ENCODE peak calls at places on chromosomes 16 and 17, in six cellular contexts. W, Q, J, F, A and G are unnamed samples.

GRCh38 chr16:3497771-3498170 is 2.5 kb upstream of the C16orf90 start:
- DNase-seq in W (no peak), Q (no peak), J (no peak), F (no peak), A (no peak), G (no peak)

GRCh38 chr17:69425978-69426377 is 11.5 kb downstream of the MAP2K6 start:
- DNase-seq in W (no peak), Q (no peak), J (no peak), F (no peak), A (no peak), G (no peak)

GRCh38 chr17:62597920-62598319 is 29.6 kb upstream of the MRC2 start:
- DNase-seq in W (no peak), Q (peak; percentile 78), J (no peak), F (no peak), A (peak; percentile 50), G (peak; percentile 92)

GRCh38 chr17:74995847-74996246 is 8.4 kb downstream of the CDR2L start:
- DNase-seq in W (no peak), Q (no peak), J (no peak), F (no peak), A (no peak), G (peak; percentile 38)

GRCh38 chr17:66426397-66427033 is 124.1 kb downstream of the PRKCA start:
- DNase-seq in W (no peak), Q (no peak), J (no peak), F (no peak), A (no peak), G (peak; percentile 35)

GRCh38 chr16:77422196-77422784 is 12.5 kb downstream of the ADAMTS18 start:
- DNase-seq in W (no peak), Q (no peak), J (no peak), F (no peak), A (no peak), G (no peak)

GRCh38 chr17:53039981-53040380 is 782.7 kb upstream of the KIF2B start:
- DNase-seq in W (no peak), Q (no peak), J (no peak), F (no peak), A (no peak), G (no peak)

GRCh38 chr17:81480140-81480917 is 32.3 kb downstream of the ACTG1 start:
- DNase-seq in W (no peak), Q (peak; percentile 70), J (peak; percentile 75), F (no peak), A (peak; percentile 55), G (peak; percentile 67)

GRCh38 chr16:1097156-1097555 is 1.1 kb upstream of the C1QTNF8 start:
- DNase-seq in W (no peak), Q (no peak), J (no peak), F (no peak), A (no peak), G (no peak)

GRCh38 chr16:59964232-59964924 is 1230.3 kb upstream of the GOT2 start:
- DNase-seq in W (no peak), Q (no peak), J (no peak), F (no peak), A (no peak), G (no peak)

GRCh38 chr17:61862105-61862574 is 1.2 kb downstream of the BRIP1 start:
- DNase-seq in W (no peak), Q (peak; percentile 5), J (no peak), F (no peak), A (no peak), G (no peak)

GRCh38 chr16:80440691-80441090 is 100.1 kb upstream of the DYNLRB2 start:
- DNase-seq in W (no peak), Q (no peak), J (no peak), F (no peak), A (no peak), G (no peak)

GRCh38 chr16:53509906-53510703 is 7.1 kb upstream of the AKTIP start:
- DNase-seq in W (peak; percentile 67), Q (peak; percentile 66), J (peak; percentile 43), F (peak; percentile 58), A (peak; percentile 70), G (peak; percentile 77)

GRCh38 chr17:45224671-45225050 is 3.0 kb downstream of the FMNL1 start:
- DNase-seq in W (no peak), Q (no peak), J (no peak), F (no peak), A (no peak), G (no peak)

GRCh38 chr16:49924078-49924477 is 68.2 kb upstream of the ZNF423 start:
- DNase-seq in W (no peak), Q (no peak), J (no peak), F (no peak), A (no peak), G (no peak)

GRCh38 chr17:42121066-42121769 is at the start of gene KAT2A:
- DNase-seq in W (peak; percentile 84), Q (peak; percentile 74), J (peak; percentile 80), F (peak; percentile 70), A (peak; percentile 84), G (peak; percentile 74)

GRCh38 chr17:37360632-37361031 is 15.2 kb upstream of the C17orf78 start:
- DNase-seq in W (no peak), Q (peak; percentile 6), J (no peak), F (no peak), A (no peak), G (peak; percentile 23)

GRCh38 chr16:54066451-54067056 is 220.0 kb downstream of the IRX3 start:
- DNase-seq in W (no peak), Q (no peak), J (no peak), F (no peak), A (no peak), G (no peak)

GRCh38 chr17:80313160-80313829 is 52.6 kb downstream of the RNF213 start:
- DNase-seq in W (no peak), Q (no peak), J (no peak), F (no peak), A (no peak), G (no peak)

DNA sequence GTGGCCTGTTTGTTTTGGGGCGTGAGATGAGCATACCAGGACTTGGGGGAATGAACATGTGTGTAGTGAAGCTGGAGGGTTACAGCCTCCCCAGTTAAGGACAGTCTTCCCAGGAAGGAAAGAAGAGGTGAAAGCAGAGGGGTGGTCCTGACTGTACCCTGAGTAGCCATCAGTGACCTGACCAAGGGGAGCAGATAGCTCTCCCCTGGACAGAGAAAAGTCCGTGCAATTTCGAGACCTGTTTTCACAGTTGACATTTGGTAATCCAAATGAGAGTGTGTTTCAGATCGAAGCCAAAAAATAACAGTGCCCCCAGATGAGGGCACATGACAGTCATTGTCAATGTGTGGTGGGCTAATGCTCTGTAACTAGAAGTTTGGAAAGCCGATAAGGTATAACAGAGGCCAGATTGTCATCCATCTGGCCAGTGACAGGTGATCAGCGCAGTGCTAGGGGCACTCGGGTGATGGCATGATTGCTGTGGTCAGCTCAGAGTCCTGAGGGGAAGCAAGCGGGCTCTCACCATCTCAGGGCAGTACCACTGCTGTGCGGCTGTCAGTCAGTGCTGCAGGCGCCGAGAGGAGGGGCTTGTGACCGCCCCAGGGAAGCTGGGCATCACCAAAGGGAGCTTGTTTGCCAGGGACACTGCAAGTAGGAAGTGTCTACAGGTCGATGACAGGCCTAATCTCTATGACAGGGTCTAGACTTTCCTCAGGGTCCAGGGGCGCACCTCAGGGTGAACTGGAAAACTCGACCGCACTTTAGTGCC is 1.1 kb upstream of the NME2 start:
- DNase-seq in W (no peak), Q (no peak), J (peak; percentile 32), F (no peak), A (no peak), G (no peak)
- H3K4me3 ChIP-seq in W (peak overlapping the region; percentile 96), Q (peak overlapping the region; percentile 92), J (no peak overlapping the region), F (peak overlapping the region; percentile 91), A (peak overlapping the region; percentile 73), G (peak overlapping the region; percentile 87)

DNA sequence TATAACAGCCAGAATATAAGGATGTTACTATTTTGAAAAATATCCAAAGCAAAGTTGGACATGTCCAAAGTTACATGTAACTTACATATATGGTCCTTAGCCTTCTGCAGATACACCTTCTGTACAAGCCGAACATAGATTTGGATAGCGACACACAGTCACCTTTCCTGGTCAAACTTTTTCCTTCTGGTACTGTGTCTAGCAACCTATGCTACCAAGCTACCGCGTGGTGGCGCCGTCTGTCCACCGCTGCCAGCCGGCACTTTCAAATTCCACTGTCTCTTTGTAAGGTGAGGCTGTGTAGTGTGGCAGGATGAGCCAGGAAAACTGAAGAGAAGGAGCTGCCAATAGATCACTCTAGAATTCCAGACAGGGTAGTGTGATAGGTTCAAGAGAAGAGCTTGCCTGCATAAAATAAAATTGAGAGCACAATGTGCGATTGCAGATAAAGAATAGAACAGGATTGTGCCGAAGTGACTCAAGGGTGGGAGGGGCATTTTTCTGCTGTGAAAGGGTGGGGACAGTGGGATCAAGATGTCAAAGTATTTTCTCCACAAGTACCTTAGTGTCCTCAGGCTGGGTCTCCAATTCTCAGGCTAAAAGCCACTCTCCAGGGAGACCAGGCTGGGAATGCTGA is 366.9 kb downstream of the SLC39A11 start:
- DNase-seq in W (peak; percentile 69), Q (peak; percentile 44), J (peak; percentile 52), F (peak; percentile 38), A (no peak), G (peak; percentile 59)
- TF ChIP-seq CTCF in W (peak; percentile 86), Q (peak; percentile 85), J (peak; percentile 83), F (peak; percentile 97), A (no peak), G (peak; percentile 93)

GRCh38 chr16:12800751-12801308 is 2.9 kb downstream of the CPPED1 start:
- DNase-seq in W (no peak), Q (no peak), J (no peak), F (no peak), A (no peak), G (no peak)

GRCh38 chr16:12803203-12804093 is at the start of gene CPPED1:
- DNase-seq in W (peak; percentile 92), Q (peak; percentile 95), J (peak; percentile 92), F (peak; percentile 92), A (peak; percentile 92), G (peak; percentile 93)

GRCh38 chr16:12802661-12803060 is 1.0 kb downstream of the CPPED1 start:
- DNase-seq in W (no peak), Q (no peak), J (no peak), F (no peak), A (no peak), G (no peak)

GRCh38 chr16:12801511-12802042 is 2.1 kb downstream of the CPPED1 start:
- DNase-seq in W (no peak), Q (peak; percentile 94), J (no peak), F (peak; percentile 93), A (peak; percentile 79), G (peak; percentile 94)

GRCh38 chr16:12802048-12802447 is 1.6 kb downstream of the CPPED1 start:
- DNase-seq in W (no peak), Q (no peak), J (no peak), F (no peak), A (no peak), G (no peak)
- H3K4me3 ChIP-seq in W (no peak overlapping the region), Q (peak overlapping the region; percentile 13), J (no peak overlapping the region), F (peak overlapping the region; percentile 33), A (no peak overlapping the region), G (peak overlapping the region; percentile 44)

DNA sequence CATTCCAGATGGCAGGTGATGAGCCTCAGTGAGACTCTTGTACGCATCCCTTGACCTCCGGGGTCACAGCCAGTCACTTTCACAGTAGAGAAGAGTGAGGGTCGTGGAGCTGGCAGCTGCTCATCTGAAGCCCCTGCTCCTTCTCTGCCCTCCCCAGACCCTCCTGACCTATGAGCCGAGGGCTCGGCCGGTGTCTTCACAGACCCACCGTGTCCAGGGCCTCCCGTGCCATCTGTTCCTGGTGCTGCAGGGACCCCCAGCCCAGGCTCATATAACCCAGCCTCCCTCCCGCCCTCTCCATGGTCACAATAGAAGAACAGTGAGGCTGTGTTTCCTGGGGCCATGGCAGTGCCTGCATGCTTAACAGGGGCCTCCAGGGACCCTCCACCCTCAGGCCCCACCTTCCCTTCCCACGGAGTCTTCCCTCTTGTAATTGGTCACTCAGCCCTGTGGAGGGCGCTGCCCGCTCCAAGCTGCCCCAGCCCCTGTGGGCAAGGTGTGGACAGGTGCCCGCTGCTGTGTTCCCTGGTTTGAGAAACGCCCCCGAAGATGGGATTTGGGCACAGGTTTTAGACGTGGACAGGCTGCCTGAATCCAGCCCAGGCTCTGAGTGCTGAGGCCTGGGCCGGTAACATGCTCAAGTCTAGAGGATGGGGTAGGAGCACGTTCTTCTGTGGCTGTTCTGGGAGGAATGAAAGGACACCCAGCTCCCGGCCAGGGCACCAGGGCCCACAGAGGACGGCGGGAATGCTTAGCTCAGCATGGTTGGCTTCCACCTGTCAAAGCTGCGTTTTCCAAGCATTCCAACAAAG is 38.7 kb downstream of the ACSF3 start:
- DNase-seq in W (no peak), Q (no peak), J (no peak), F (no peak), A (no peak), G (no peak)
- TF ChIP-seq CTCF in W (no peak), Q (no peak), J (no peak), F (peak; percentile 19), A (no peak), G (no peak)